ENCODE peak calls at places on chromosomes 12 and 14, in eight cellular contexts. F is PC-3, V is mammary epithelial cell, U is K562, C is stomach, T is OCI-LY7, A is Peyer's patch, B is right atrium auricular region. Y is an unnamed sample. For H3K9me3, the result is how much of the 10 kb centered on the place peaks cover.

GRCh38 chr12:66160704-66161103 is 9.1 kb downstream of the TMBIM4 start:
- DNase-seq in T (no peak), U (no peak), A (no peak), V (no peak), F (no peak), B (no peak), C (no peak), Y (no peak)

GRCh38 chr14:93977790-93978581 is 1.6 kb upstream of the ASB2 start:
- DNase-seq in F (no peak), T (peak), U (no peak), A (peak), B (no peak), C (no peak), V (peak), Y (no peak)

GRCh38 chr12:65532744-65533143 is 254.3 kb downstream of the MSRB3 start:
- DNase-seq in V (peak), U (no peak), T (no peak), C (no peak), A (no peak), F (peak), B (no peak), Y (no peak)

GRCh38 chr14:26835949-26836570 is 238.2 kb upstream of the NOVA1 start:
- DNase-seq in A (no peak), V (no peak), B (no peak), U (no peak), F (no peak), C (no peak), T (no peak), Y (no peak)

GRCh38 chr12:52495385-52495784 is 2.3 kb upstream of the KRT6A start:
- DNase-seq in A (no peak), F (peak), U (peak), V (peak), B (no peak), C (no peak), T (peak), Y (no peak)

GRCh38 chr12:13102481-13103195 is 829 bp downstream of the GSG1 start:
- DNase-seq in A (no peak), C (no peak), V (no peak), B (no peak), U (no peak), T (no peak), F (no peak), Y (no peak)

GRCh38 chr14:21244546-21244945 is 24.7 kb downstream of the HNRNPC start:
- DNase-seq in V (peak), A (no peak), C (no peak), T (no peak), B (no peak), F (no peak), U (no peak), Y (no peak)

GRCh38 chr12:106767206-106767605 is 7.3 kb upstream of the RIC8B start:
- DNase-seq in B (no peak), A (no peak), T (no peak), C (no peak), V (no peak), F (no peak), U (no peak), Y (no peak)

GRCh38 chr12:31216479-31216878 is 109.5 kb downstream of the SINHCAF start:
- DNase-seq in C (no peak), U (no peak), V (no peak), A (no peak), T (no peak), B (no peak), F (no peak), Y (no peak)

GRCh38 chr14:93346926-93347721 is at the start of gene COX8C:
- DNase-seq in B (no peak), F (no peak), A (no peak), C (no peak), U (peak), V (no peak), T (no peak), Y (no peak)

GRCh38 chr14:55589171-55589570 is 9.2 kb downstream of the KTN1 start:
- DNase-seq in U (no peak), A (no peak), C (no peak), T (no peak), B (no peak), V (peak), F (peak), Y (no peak)

GRCh38 chr12:96751626-96752025 is 155.4 kb upstream of the NEDD1 start:
- DNase-seq in A (no peak), V (peak), C (no peak), T (no peak), F (no peak), U (no peak), B (no peak), Y (no peak)

GRCh38 chr12:28517101-28517500 is 326.8 kb downstream of the CCDC91 start:
- DNase-seq in B (no peak), A (no peak), U (no peak), F (no peak), C (no peak), T (no peak), V (no peak), Y (no peak)

GRCh38 chr14:55832122-55832911 is 252.3 kb downstream of the KTN1 start:
- DNase-seq in T (no peak), V (peak), C (peak), A (no peak), F (peak), B (no peak), U (no peak), Y (no peak)

GRCh38 chr12:117330441-117331113 is 30.8 kb downstream of the NOS1 start:
- DNase-seq in F (no peak), U (no peak), V (no peak), A (no peak), C (no peak), T (no peak), B (no peak), Y (no peak)
- H3K9me3 ChIP-seq in F (under half), U (under half), V (under half), A (under half), C (under half), T (under half), B (under half), Y (under half)

GRCh38 chr14:66037361-66037760 is 448.8 kb upstream of the CCDC196 start:
- DNase-seq in U (no peak), B (no peak), A (no peak), V (no peak), T (no peak), F (no peak), C (no peak), Y (no peak)

GRCh38 chr14:66043921-66044320 is 442.2 kb upstream of the CCDC196 start:
- DNase-seq in A (no peak), C (no peak), F (no peak), U (no peak), B (no peak), V (peak), T (no peak), Y (no peak)

GRCh38 chr14:66036598-66036997 is 449.6 kb upstream of the CCDC196 start:
- DNase-seq in B (no peak), A (no peak), T (no peak), U (no peak), F (no peak), C (no peak), V (no peak), Y (no peak)

GRCh38 chr14:66039495-66039894 is 446.7 kb upstream of the CCDC196 start:
- DNase-seq in T (no peak), C (no peak), F (no peak), U (no peak), V (no peak), A (no peak), B (no peak), Y (no peak)

GRCh38 chr14:66038214-66038977 is 447.8 kb upstream of the CCDC196 start:
- DNase-seq in F (peak), T (no peak), U (no peak), B (peak), V (peak), C (no peak), A (no peak), Y (no peak)
- TF ChIP-seq CTCF in F (no peak), T (no peak), U (no peak), B (no peak), V (peak), C (no peak), A (no peak), Y (peak)

GRCh38 chr12:104232609-104233280 is 17.2 kb downstream of the TXNRD1 start:
- DNase-seq in T (no peak), B (no peak), C (no peak), V (peak), U (no peak), A (no peak), F (no peak), Y (no peak)
- H3K9me3 ChIP-seq in T (under half), B (under half), C (under half), V (under half), U (under half), A (under half), F (under half), Y (under half)

DNA sequence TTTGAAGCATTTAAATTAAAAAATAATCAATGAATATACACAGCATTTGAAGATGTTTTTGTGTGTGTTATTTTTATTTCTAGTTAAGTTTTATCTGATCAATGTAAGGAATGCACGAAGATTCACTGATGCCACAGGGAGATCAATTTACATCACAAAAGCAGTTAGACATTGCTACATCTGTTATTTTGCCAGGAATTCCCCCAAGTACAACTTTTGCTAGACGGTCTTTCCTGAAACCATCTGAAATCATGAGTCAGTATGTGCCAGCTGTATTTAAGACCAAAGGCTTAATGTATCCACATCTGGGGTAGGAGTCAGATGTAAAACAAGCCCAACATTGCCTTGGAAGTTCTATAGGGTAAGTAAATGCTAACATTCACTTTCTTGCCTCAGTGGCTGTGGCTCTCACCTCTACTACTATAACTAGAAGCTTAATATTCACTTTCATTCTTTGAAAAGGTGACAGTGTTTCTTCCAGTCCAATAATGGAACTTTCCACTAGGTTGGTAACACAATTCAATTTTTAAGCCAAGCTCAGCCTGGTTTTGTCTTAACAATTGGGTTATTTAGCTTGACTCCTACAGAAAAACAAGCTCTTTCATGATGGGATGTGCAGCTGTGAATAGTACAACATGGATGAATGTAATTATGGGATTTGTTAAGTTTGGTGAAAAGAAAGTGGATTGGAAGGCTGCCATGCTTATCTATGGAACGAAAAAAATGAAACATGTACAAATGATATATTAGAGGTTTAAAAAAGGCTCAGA is 385.4 kb upstream of the TMEM132C start:
- DNase-seq in B (no peak), C (no peak), F (no peak), T (no peak), A (no peak), V (no peak), U (no peak), Y (no peak)
- TF ChIP-seq CTCF in B (no peak), C (no peak), F (no peak), T (no peak), A (no peak), V (no peak), U (no peak), Y (no peak)